ENCODE peak calls at places on chromosomes 3 and 15, in nine cellular contexts. T, B, O, K, I, J, H, X and W are unnamed samples.

GRCh38 chr15:41256103-41256502 is 25.0 kb downstream of the CHP1 start:
- DNase-seq in B (no peak), T (no peak), K (no peak), I (no peak), J (no peak), H (no peak), X (no peak), O (no peak), W (no peak)

GRCh38 chr3:188037965-188038581 is 115.9 kb upstream of the LPP start:
- DNase-seq in H (peak), I (no peak), K (no peak), X (no peak), B (peak), J (no peak), O (no peak), T (no peak), W (no peak)

GRCh38 chr3:43035801-43036340 is 56.8 kb downstream of the GASK1A start:
- DNase-seq in K (no peak), I (peak), O (no peak), H (no peak), J (no peak), X (no peak), T (no peak), B (no peak), W (no peak)

GRCh38 chr3:14305321-14305720 is 97.1 kb upstream of the SLC6A6 start:
- DNase-seq in K (no peak), O (no peak), H (no peak), X (no peak), T (no peak), J (no peak), B (no peak), I (no peak), W (no peak)

GRCh38 chr3:52221563-52222318 is 3.7 kb downstream of the TLR9 start:
- DNase-seq in I (no peak), B (no peak), K (no peak), J (peak), X (no peak), H (no peak), O (no peak), T (no peak), W (peak)

GRCh38 chr3:195838714-195839113 is 27.0 kb upstream of the MUC4 start:
- DNase-seq in O (no peak), T (peak), I (no peak), B (no peak), J (no peak), H (no peak), X (no peak), K (no peak), W (no peak)

GRCh38 chr15:77296773-77297337 is 123.0 kb downstream of the PEAK1 start:
- DNase-seq in T (no peak), I (no peak), J (no peak), O (no peak), K (no peak), B (no peak), H (no peak), X (no peak), W (no peak)

GRCh38 chr15:90047956-90048575 is 46.9 kb downstream of the ZNF710 start:
- DNase-seq in X (no peak), I (no peak), O (no peak), T (no peak), K (no peak), J (peak), H (peak), B (no peak), W (no peak)

GRCh38 chr3:141275973-141276372 is 44.3 kb downstream of the PXYLP1 start:
- DNase-seq in O (no peak), K (no peak), T (no peak), J (no peak), B (peak), H (no peak), X (no peak), I (no peak), W (no peak)

GRCh38 chr15:32998979-32999677 is 195.4 kb downstream of the FMN1 start:
- DNase-seq in J (peak), B (no peak), H (no peak), K (no peak), X (no peak), T (no peak), O (no peak), I (no peak), W (no peak)

GRCh38 chr3:190911382-190911781 is 48.9 kb upstream of the GMNC start:
- DNase-seq in O (no peak), I (no peak), T (no peak), H (no peak), J (no peak), X (peak), B (no peak), K (peak), W (no peak)

GRCh38 chr15:98442901-98443300 is 205.4 kb upstream of the IGF1R start:
- DNase-seq in H (no peak), J (no peak), X (no peak), K (no peak), O (no peak), I (no peak), T (no peak), B (no peak), W (no peak)

GRCh38 chr3:78937486-78937885 is 830.3 kb downstream of the ROBO1 start:
- DNase-seq in T (no peak), K (no peak), B (no peak), O (no peak), X (no peak), J (no peak), H (no peak), I (no peak), W (no peak)

GRCh38 chr3:136250226-136250861 is at the start of gene PCCB:
- DNase-seq in H (peak), B (peak), I (peak), K (peak), T (peak), O (peak), X (peak), J (peak), W (peak)

GRCh38 chr3:43105224-43105596 is 669 bp downstream of the POMGNT2 start:
- DNase-seq in X (no peak), J (no peak), H (no peak), K (peak), O (peak), B (peak), I (peak), T (no peak), W (no peak)

GRCh38 chr3:149021830-149022229 is 30.5 kb downstream of the GYG1 start:
- DNase-seq in X (no peak), O (no peak), J (no peak), T (no peak), H (no peak), B (no peak), K (no peak), I (no peak), W (no peak)

GRCh38 chr3:135352213-135352612 is 557.2 kb downstream of the EPHB1 start:
- DNase-seq in X (no peak), J (no peak), T (no peak), K (no peak), I (no peak), B (no peak), O (no peak), H (no peak), W (no peak)

GRCh38 chr15:45331977-45332376 is 46.4 kb downstream of the GATM start:
- DNase-seq in O (no peak), B (no peak), J (no peak), X (no peak), K (no peak), H (no peak), T (no peak), I (no peak), W (no peak)

GRCh38 chr15:71559098-71559497 is 251.3 kb upstream of the NR2E3 start:
- DNase-seq in K (no peak), I (no peak), O (no peak), B (no peak), H (peak), T (no peak), X (no peak), J (no peak), W (no peak)

GRCh38 chr15:36449662-36450145 is 129.7 kb upstream of the CDIN1 start:
- DNase-seq in K (no peak), X (no peak), T (no peak), I (no peak), H (no peak), B (no peak), J (no peak), O (no peak), W (no peak)

GRCh38 chr15:60326824-60327654 is 70.7 kb downstream of the ANXA2 start:
- DNase-seq in K (peak), O (peak), T (peak), B (peak), H (no peak), I (no peak), J (no peak), X (peak), W (no peak)

GRCh38 chr15:94346272-94346671 is 114.9 kb downstream of the MCTP2 start:
- DNase-seq in K (no peak), O (no peak), X (peak), H (no peak), J (no peak), I (no peak), B (no peak), T (no peak), W (no peak)

GRCh38 chr3:68007621-68008226 is 353.3 kb upstream of the SUCLG2 start:
- DNase-seq in T (no peak), J (peak), H (no peak), X (no peak), I (peak), O (peak), K (peak), B (no peak), W (peak)

GRCh38 chr3:71518089-71518488 is 65.4 kb downstream of the FOXP1 start:
- DNase-seq in X (no peak), J (no peak), T (no peak), K (no peak), B (no peak), I (no peak), H (peak), O (no peak), W (no peak)

GRCh38 chr3:149848238-149848637 is 35.2 kb downstream of the RNF13 start:
- DNase-seq in X (no peak), K (no peak), H (no peak), O (no peak), J (no peak), B (no peak), I (no peak), T (no peak), W (no peak)

GRCh38 chr3:102207173-102207572 is 227.6 kb upstream of the ZPLD1 start:
- DNase-seq in H (peak), T (no peak), B (no peak), J (no peak), I (no peak), O (no peak), X (no peak), K (no peak), W (no peak)